ENCODE peak calls at places on chromosomes 3 and 15, in ten cellular contexts. B, D, O, V, U, S, M, K, X and A are unnamed samples.

GRCh38 chr3:154060606-154061380 is 60.4 kb upstream of the ARHGEF26 start:
- DNase-seq in K (no peak), D (no peak), B (no peak), V (no peak), O (peak), X (no peak), U (peak), S (no peak), M (peak), A (no peak)

GRCh38 chr15:67133738-67134576 is 68.6 kb downstream of the SMAD3 start:
- DNase-seq in M (peak), D (peak), S (no peak), U (no peak), V (no peak), K (no peak), B (peak), X (no peak), O (no peak), A (no peak)

GRCh38 chr15:82537351-82537908 is 2.8 kb downstream of the RPS17 start:
- DNase-seq in K (no peak), O (no peak), S (no peak), X (no peak), U (no peak), M (no peak), V (peak), B (no peak), D (no peak), A (no peak)

GRCh38 chr3:149020196-149020838 is 29.0 kb downstream of the GYG1 start:
- DNase-seq in B (no peak), U (no peak), V (no peak), S (no peak), M (peak), O (no peak), K (no peak), X (no peak), D (no peak), A (no peak)

GRCh38 chr3:103585809-103586208 is 1151.0 kb downstream of the ZPLD1 start:
- DNase-seq in D (no peak), K (no peak), M (no peak), V (no peak), U (no peak), X (no peak), O (no peak), B (no peak), S (no peak), A (no peak)

GRCh38 chr15:41634072-41634628 is 26.1 kb upstream of the MGA start:
- DNase-seq in K (no peak), D (no peak), V (no peak), S (no peak), O (no peak), B (no peak), U (no peak), X (no peak), M (no peak), A (no peak)

GRCh38 chr3:45597166-45597565 is 2.6 kb downstream of the LIMD1 start:
- DNase-seq in D (peak), V (peak), M (peak), K (no peak), O (peak), X (no peak), S (no peak), B (no peak), U (no peak), A (no peak)

GRCh38 chr15:57509965-57510364 is 81.7 kb upstream of the MYZAP start:
- DNase-seq in U (no peak), X (no peak), B (no peak), V (no peak), D (no peak), M (no peak), S (no peak), K (no peak), O (no peak), A (no peak)

GRCh38 chr15:60372756-60373155 is 25.0 kb downstream of the ANXA2 start:
- DNase-seq in O (no peak), B (no peak), V (no peak), K (no peak), S (no peak), M (no peak), X (no peak), U (no peak), D (no peak), A (no peak)

GRCh38 chr3:129120254-129121004 is 1.2 kb downstream of the RAB43 start:
- DNase-seq in D (peak), B (peak), U (peak), K (peak), O (peak), M (peak), X (peak), V (peak), S (peak), A (peak)

GRCh38 chr3:11238057-11238456 is 34.1 kb upstream of the ATG7 start:
- DNase-seq in M (peak), X (no peak), V (no peak), B (no peak), K (no peak), S (no peak), D (no peak), U (no peak), O (no peak), A (no peak)

GRCh38 chr3:60028243-60028642 is 978.4 kb upstream of the CFAP20DC start:
- DNase-seq in U (no peak), K (no peak), O (no peak), S (no peak), X (no peak), D (no peak), M (no peak), V (no peak), B (no peak), A (no peak)

GRCh38 chr3:102059145-102059943 is 210.0 kb downstream of the NFKBIZ start:
- DNase-seq in D (peak), K (no peak), X (no peak), S (no peak), U (no peak), O (no peak), M (no peak), B (no peak), V (no peak), A (no peak)

GRCh38 chr3:130770637-130771036 is 24.0 kb upstream of the PIK3R4 start:
- DNase-seq in U (no peak), S (no peak), O (no peak), D (no peak), M (no peak), B (no peak), V (no peak), X (no peak), K (no peak), A (no peak)

GRCh38 chr3:122598556-122598955 is 21.1 kb downstream of the PARP15 start:
- DNase-seq in D (no peak), X (no peak), M (no peak), B (no peak), V (no peak), U (no peak), O (no peak), S (no peak), K (no peak), A (no peak)

GRCh38 chr3:122606330-122606729 is 28.9 kb downstream of the PARP15 start:
- DNase-seq in V (no peak), K (no peak), D (no peak), M (no peak), O (no peak), X (no peak), U (no peak), S (no peak), B (no peak), A (no peak)

GRCh38 chr3:122603056-122603455 is 25.6 kb downstream of the PARP15 start:
- DNase-seq in O (no peak), U (no peak), D (no peak), S (no peak), B (no peak), M (no peak), K (no peak), X (no peak), V (no peak), A (no peak)
- TF ChIP-seq CTCF in O (no peak), U (no peak), D (no peak), S (no peak), B (no peak), M (no peak), K (no peak), X (no peak), V (no peak), A (no peak)

DNA sequence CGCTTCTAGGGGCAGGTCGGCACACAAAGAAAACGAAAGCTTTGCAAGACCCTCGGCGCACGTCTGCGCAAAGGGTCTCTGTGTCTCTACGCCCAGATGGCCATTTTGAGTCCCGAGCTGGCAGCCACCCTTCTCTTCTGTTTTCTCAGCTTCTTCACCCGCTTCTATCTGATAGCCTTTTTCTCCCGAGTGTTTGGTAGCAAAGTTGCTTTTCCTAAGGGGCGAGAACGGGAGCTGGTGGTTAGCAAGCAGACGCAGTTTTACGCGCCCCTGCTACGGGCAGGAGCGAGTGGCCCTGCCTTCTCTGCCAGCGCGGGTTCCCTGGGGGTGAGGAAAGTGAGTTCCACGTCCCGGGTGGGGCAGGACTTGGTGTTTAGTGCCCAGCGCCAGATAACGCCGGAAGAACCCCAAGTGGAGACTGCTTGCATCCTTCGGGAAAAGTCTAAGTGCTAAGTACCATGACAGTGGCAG is 2.9 kb upstream of the MKRN2 start:
- DNase-seq in K (no peak), B (peak), D (peak), M (no peak), V (no peak), X (peak), U (no peak), S (no peak), O (no peak), A (peak)
- TF ChIP-seq POLR2A in K (no peak), B (no peak), D (no peak), M (no peak), V (no peak), X (no peak), U (no peak), S (no peak), O (no peak), A (no peak)

GRCh38 chr15:47688573-47689086 is 28.7 kb upstream of the SEMA6D start:
- DNase-seq in U (no peak), O (no peak), S (no peak), X (no peak), K (no peak), D (no peak), M (peak), V (no peak), B (no peak), A (no peak)
- H3K27ac ChIP-seq in U (no peak), O (no peak), S (no peak), X (no peak), K (no peak), D (no peak), M (no peak), V (no peak), B (no peak), A (no peak)

GRCh38 chr15:72229076-72229946 is 1.7 kb downstream of the PKM start:
- DNase-seq in K (no peak), D (no peak), V (no peak), B (peak), S (no peak), X (no peak), O (peak), M (peak), U (peak), A (no peak)
- TF ChIP-seq CTCF in K (no peak), D (no peak), V (no peak), B (no peak), S (no peak), X (no peak), O (no peak), M (no peak), U (no peak), A (no peak)

GRCh38 chr3:16370872-16371740 is 106.1 kb downstream of the OXNAD1 start:
- DNase-seq in V (no peak), K (no peak), X (no peak), U (no peak), S (no peak), D (no peak), M (peak), O (no peak), B (no peak), A (no peak)

GRCh38 chr3:16372362-16373269 is 107.6 kb downstream of the OXNAD1 start:
- DNase-seq in B (peak), D (no peak), X (no peak), U (no peak), V (no peak), K (no peak), O (no peak), S (no peak), M (no peak), A (no peak)

GRCh38 chr3:16375891-16376290 is 110.9 kb downstream of the OXNAD1 start:
- DNase-seq in M (no peak), K (no peak), V (no peak), D (no peak), X (no peak), U (no peak), O (no peak), B (no peak), S (no peak), A (no peak)

GRCh38 chr3:16374047-16375019 is 109.3 kb downstream of the OXNAD1 start:
- DNase-seq in K (no peak), D (no peak), V (no peak), O (no peak), U (no peak), M (no peak), S (no peak), X (no peak), B (no peak), A (no peak)

GRCh38 chr3:16373270-16373785 is 108.3 kb downstream of the OXNAD1 start:
- DNase-seq in S (no peak), V (no peak), M (no peak), D (no peak), K (no peak), B (no peak), U (no peak), O (no peak), X (no peak), A (no peak)
- TF ChIP-seq POLR2A in S (no peak), V (no peak), M (no peak), D (no peak), K (no peak), B (no peak), U (no peak), O (no peak), X (no peak), A (no peak)

DNA sequence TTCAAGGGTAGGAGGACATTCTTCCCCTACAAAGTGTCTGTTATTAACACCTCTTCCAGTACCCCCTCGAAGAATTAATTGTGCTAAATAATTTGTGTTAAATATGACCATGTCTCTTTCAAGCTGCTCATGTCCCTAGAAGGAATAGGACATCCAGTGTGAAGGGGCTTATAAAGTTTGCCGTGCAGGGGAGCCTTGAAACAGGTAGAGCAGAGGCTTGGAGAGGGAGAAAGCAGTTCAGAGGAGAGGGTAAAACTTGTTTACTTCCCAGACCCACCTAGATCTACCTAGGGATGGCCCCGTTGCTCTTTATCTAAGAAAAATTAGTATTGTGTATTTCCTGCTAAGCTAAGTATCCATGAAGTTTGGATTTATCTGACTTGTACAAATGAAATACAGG is 114.8 kb downstream of the CACNA2D3 start:
- DNase-seq in O (no peak), K (no peak), X (no peak), V (no peak), D (no peak), M (no peak), S (no peak), B (no peak), U (no peak), A (no peak)
- H3K27ac ChIP-seq in O (no peak), K (no peak), X (no peak), V (no peak), D (no peak), M (no peak), S (peak), B (no peak), U (no peak), A (no peak)

GRCh38 chr3:48896991-48897390 is 1.7 kb downstream of the SLC25A20 start:
- DNase-seq in X (peak), O (no peak), M (no peak), K (no peak), U (no peak), B (no peak), V (no peak), D (no peak), S (no peak), A (peak)

GRCh38 chr3:48899298-48899697 is 616 bp upstream of the SLC25A20 start:
- DNase-seq in B (no peak), K (no peak), U (no peak), M (no peak), D (no peak), V (no peak), X (no peak), S (no peak), O (no peak), A (no peak)

GRCh38 chr3:48897401-48898376 is 993 bp downstream of the SLC25A20 start:
- DNase-seq in D (peak), M (no peak), X (no peak), S (no peak), O (no peak), V (no peak), U (no peak), K (no peak), B (no peak), A (no peak)

DNA sequence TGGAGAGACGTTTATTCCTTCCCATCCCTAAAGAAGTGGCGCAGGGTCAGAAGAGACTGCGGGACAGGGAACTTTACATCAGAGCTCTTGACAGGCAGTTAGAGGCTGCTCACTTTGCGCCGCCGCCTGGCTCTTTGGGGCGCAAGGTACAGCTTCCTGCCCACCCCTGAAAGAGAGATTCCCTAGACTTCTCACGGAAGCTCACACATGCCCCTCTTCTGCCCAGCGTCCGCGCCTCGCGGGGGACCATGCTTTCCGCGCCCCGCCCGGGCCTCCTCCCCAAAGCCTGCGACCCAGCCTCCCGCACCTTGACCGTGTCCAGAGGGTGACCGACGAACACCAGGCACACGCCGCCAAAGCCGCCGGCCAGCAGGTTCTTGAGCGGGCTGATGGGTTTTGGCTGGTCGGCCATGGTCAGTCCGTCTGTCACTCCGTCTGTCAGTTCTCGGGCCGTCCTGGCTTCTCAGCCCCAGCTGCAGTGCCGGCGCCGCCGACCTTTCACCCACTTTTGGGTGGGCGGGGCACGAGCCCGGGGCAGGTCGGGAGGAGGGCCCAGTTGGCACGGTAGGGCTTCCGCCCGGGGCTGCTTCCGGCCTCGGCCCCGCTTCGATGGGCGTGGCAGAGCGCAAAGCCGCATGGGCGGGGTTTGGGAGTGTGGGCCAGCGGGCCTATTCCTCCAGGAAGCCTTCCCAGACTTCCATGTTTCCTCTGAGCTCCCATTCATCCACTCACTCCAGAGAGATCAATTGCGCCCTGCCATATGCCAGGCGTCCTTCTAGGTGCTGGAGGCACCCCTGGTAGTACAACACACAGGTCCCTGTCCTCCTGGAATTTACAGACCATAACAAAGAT is at the start of gene SLC25A20:
- DNase-seq in U (peak), O (peak), M (peak), K (peak), V (peak), S (peak), B (peak), D (peak), X (peak), A (peak)
- TF ChIP-seq CTCF in U (no peak), O (no peak), M (no peak), K (no peak), V (no peak), S (no peak), B (no peak), D (no peak), X (no peak), A (no peak)